ENCODE peak calls at places on chromosomes 11 and 22, in nine cellular contexts. H is colonic mucosa, Y is A549, D is MM.1S, Z is neural progenitor cell, R is tibial artery, V is fibroblast of lung, K is fibroblast of pulmonary artery, C is body of pancreas. S is an unnamed sample.

GRCh38 chr11:16669799-16670415 is 68.5 kb upstream of the C11orf58 start:
- DNase-seq in V (peak), R (no peak), H (no peak), Y (peak), D (no peak), C (no peak), Z (no peak), K (peak), S (no peak)

GRCh38 chr11:83724704-83725114 is 438.5 kb upstream of the CCDC90B start:
- DNase-seq in V (peak), H (no peak), R (no peak), D (no peak), Z (peak), C (peak), K (peak), Y (no peak), S (no peak)

GRCh38 chr22:27815826-27816530 is 14.4 kb upstream of the MN1 start:
- DNase-seq in D (no peak), Y (no peak), V (no peak), H (no peak), Z (no peak), K (no peak), R (no peak), C (no peak), S (no peak)

GRCh38 chr22:37559901-37560681 is at the start of gene CDC42EP1:
- DNase-seq in R (no peak), K (peak), D (no peak), C (peak), V (peak), Z (peak), Y (no peak), H (peak), S (no peak)

GRCh38 chr11:10930961-10931760 is 73.3 kb upstream of the ZBED5 start:
- DNase-seq in Y (peak), Z (peak), C (peak), D (peak), K (peak), R (peak), H (peak), V (peak), S (no peak)

GRCh38 chr22:32545801-32546200 is 71.2 kb downstream of the FBXO7 start:
- DNase-seq in Y (no peak), K (peak), C (no peak), V (peak), R (peak), H (no peak), Z (no peak), D (no peak), S (no peak)

GRCh38 chr11:3877252-3878035 is 22.0 kb downstream of the STIM1 start:
- DNase-seq in D (no peak), Z (peak), C (no peak), V (no peak), H (no peak), K (no peak), Y (no peak), R (no peak), S (no peak)

GRCh38 chr11:73532310-73532709 is 65.6 kb downstream of the FAM168A start:
- DNase-seq in Y (no peak), D (no peak), C (no peak), H (no peak), K (no peak), R (no peak), V (peak), Z (no peak), S (no peak)

GRCh38 chr11:2139691-2140337 is 625 bp upstream of the IGF2 start:
- DNase-seq in D (no peak), R (no peak), C (no peak), Y (no peak), H (no peak), V (no peak), Z (peak), K (no peak), S (no peak)

GRCh38 chr11:61711493-61711892 is 31.3 kb downstream of the DAGLA start:
- DNase-seq in H (no peak), D (no peak), V (no peak), C (no peak), K (no peak), Y (no peak), R (no peak), Z (no peak), S (no peak)

GRCh38 chr11:46391186-46391577 is 394 bp downstream of the CHRM4 start:
- DNase-seq in R (no peak), Y (no peak), C (no peak), V (no peak), D (no peak), H (no peak), K (no peak), Z (no peak), S (no peak)

GRCh38 chr22:19287076-19287724 is 4.3 kb downstream of the CLTCL1 start:
- DNase-seq in H (no peak), K (no peak), D (no peak), V (peak), Y (no peak), Z (peak), R (no peak), C (no peak), S (no peak)

GRCh38 chr22:42964994-42965699 is 49.8 kb downstream of the PACSIN2 start:
- DNase-seq in D (no peak), V (peak), Z (no peak), K (no peak), H (no peak), C (no peak), Y (no peak), R (no peak), S (no peak)

GRCh38 chr11:73387594-73388021 is 11.4 kb downstream of the RELT start:
- DNase-seq in K (no peak), D (no peak), Y (no peak), C (no peak), V (peak), H (no peak), Z (peak), R (no peak), S (no peak)

GRCh38 chr11:107275632-107276031 is 182.0 kb downstream of the CWF19L2 start:
- DNase-seq in R (no peak), Z (no peak), Y (no peak), D (no peak), C (no peak), K (no peak), V (no peak), H (no peak), S (no peak)

GRCh38 chr11:116851631-116852030 is 14.2 kb upstream of the APOA1 start:
- DNase-seq in D (no peak), R (no peak), V (no peak), Z (no peak), Y (no peak), C (no peak), H (no peak), K (peak), S (no peak)

GRCh38 chr11:129503646-129504045 is 128.0 kb downstream of the BARX2 start:
- DNase-seq in R (no peak), Y (no peak), K (no peak), V (no peak), H (no peak), Z (no peak), D (no peak), C (no peak), S (no peak)

GRCh38 chr11:34809191-34810106 is 106.7 kb downstream of the APIP start:
- DNase-seq in V (no peak), Z (no peak), Y (no peak), C (no peak), R (no peak), D (peak), H (no peak), K (peak), S (no peak)

GRCh38 chr22:38569181-38569971 is 607 bp downstream of the DMC1 start:
- DNase-seq in V (no peak), C (no peak), H (no peak), Y (peak), R (no peak), D (no peak), K (no peak), Z (no peak), S (no peak)

GRCh38 chr11:10716122-10716521 is 22.6 kb upstream of the IRAG1 start:
- DNase-seq in R (no peak), Z (no peak), Y (no peak), V (peak), D (no peak), C (no peak), K (peak), H (no peak), S (peak)

GRCh38 chr11:8610532-8611116 is 16.6 kb upstream of the STK33 start:
- DNase-seq in Z (no peak), Y (no peak), H (no peak), V (peak), C (peak), R (no peak), K (peak), D (no peak), S (no peak)

GRCh38 chr11:18736590-18737148 is 10.7 kb upstream of the IGSF22 start:
- DNase-seq in Y (no peak), D (no peak), R (no peak), C (no peak), Z (no peak), K (no peak), V (no peak), H (no peak), S (no peak)

GRCh38 chr11:13308704-13309103 is 31.1 kb downstream of the BMAL1 start:
- DNase-seq in H (no peak), R (no peak), C (no peak), Y (no peak), K (no peak), D (no peak), Z (no peak), V (no peak), S (no peak)

GRCh38 chr11:10502065-10502680 is 38.8 kb downstream of the RNF141 start:
- DNase-seq in Z (no peak), K (no peak), C (no peak), R (no peak), D (no peak), H (no peak), V (no peak), Y (no peak), S (no peak)

GRCh38 chr11:44561275-44561781 is 4.1 kb upstream of the CD82 start:
- DNase-seq in D (no peak), K (no peak), C (no peak), R (no peak), H (no peak), Z (no peak), Y (no peak), V (no peak), S (no peak)

GRCh38 chr11:62575156-62575555 is 1.5 kb upstream of the EEF1G start:
- DNase-seq in Y (no peak), Z (no peak), R (no peak), D (no peak), K (no peak), H (peak), C (peak), V (no peak), S (no peak)

GRCh38 chr11:70002433-70002832 is 75.7 kb upstream of the ANO1 start:
- DNase-seq in H (no peak), Y (no peak), R (no peak), D (no peak), K (no peak), C (no peak), V (no peak), Z (no peak), S (no peak)

GRCh38 chr11:31818874-31819331 is 7.8 kb upstream of the PAX6 start:
- DNase-seq in H (no peak), R (no peak), V (no peak), Z (peak), K (no peak), Y (no peak), C (no peak), D (no peak), S (no peak)

GRCh38 chr11:2549080-2549479 is 104.3 kb downstream of the KCNQ1 start:
- DNase-seq in V (no peak), Y (no peak), R (no peak), Z (no peak), H (no peak), C (peak), D (no peak), K (no peak), S (no peak)

GRCh38 chr11:68003846-68004550 is at the start of gene UNC93B1:
- DNase-seq in D (peak), C (peak), Y (no peak), H (peak), Z (peak), K (peak), V (peak), R (peak), S (no peak)

GRCh38 chr11:87425391-87425790 is 387.7 kb downstream of the TMEM135 start:
- DNase-seq in K (no peak), D (no peak), H (no peak), V (no peak), C (no peak), R (no peak), Z (no peak), Y (no peak), S (no peak)

GRCh38 chr22:23514317-23515038 is 65.6 kb downstream of the IGLL1 start:
- DNase-seq in H (no peak), Z (no peak), K (no peak), V (no peak), R (no peak), C (no peak), D (no peak), Y (no peak), S (no peak)

GRCh38 chr22:33018232-33018864 is 39.8 kb downstream of the SYN3 start:
- DNase-seq in Y (peak), K (peak), H (peak), Z (peak), D (peak), V (peak), R (peak), C (peak), S (no peak)

GRCh38 chr22:46145896-46146295 is 4.4 kb upstream of the PPARA start:
- DNase-seq in H (no peak), Z (no peak), K (no peak), R (no peak), C (no peak), Y (no peak), D (no peak), V (no peak), S (no peak)
- TF ChIP-seq CTCF in H (no peak), Z (no peak), K (no peak), R (no peak), C (no peak), Y (no peak), D (no peak), V (no peak), S (no peak)

GRCh38 chr11:96167233-96167632 is 175.8 kb downstream of the MAML2 start:
- DNase-seq in V (no peak), H (no peak), C (no peak), D (no peak), K (no peak), R (no peak), Y (no peak), Z (peak), S (no peak)
- H3K4me3 ChIP-seq in V (no peak), H (no peak), C (no peak), D (no peak), K (no peak), R (no peak), Y (no peak), Z (no peak), S (no peak)

DNA sequence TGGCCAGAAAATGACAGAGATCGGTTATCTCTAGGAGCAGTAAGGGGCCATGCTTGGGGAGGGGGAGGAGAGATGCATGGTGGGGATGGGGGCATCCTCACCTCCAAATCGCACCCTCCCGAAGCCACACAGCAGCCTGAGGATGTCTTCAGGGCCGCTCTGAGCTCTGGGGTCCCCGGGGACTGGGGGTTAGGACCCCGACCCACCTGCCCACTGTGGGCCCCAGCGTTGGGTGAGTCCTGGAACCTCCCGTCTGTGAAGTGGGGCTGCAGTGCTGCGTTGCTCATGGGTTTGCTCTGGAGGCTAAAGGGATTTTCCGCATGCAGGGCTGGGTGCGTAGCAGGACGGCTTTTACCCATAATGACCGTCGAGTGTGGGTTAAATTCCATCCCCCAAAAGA is 1046.3 kb downstream of the BRD1 start:
- DNase-seq in H (no peak), Z (no peak), D (no peak), Y (no peak), R (no peak), V (no peak), K (no peak), C (no peak), S (no peak)
- TF ChIP-seq CTCF in H (no peak), Z (no peak), D (no peak), Y (no peak), R (no peak), V (no peak), K (no peak), C (no peak), S (no peak)

GRCh38 chr11:59102259-59102765 is 4.7 kb upstream of the FAM111B start:
- DNase-seq in Y (peak), R (peak), H (peak), K (peak), Z (peak), C (peak), V (peak), D (peak), S (no peak)
- H3K4me3 ChIP-seq in Y (peak), R (peak), H (peak), K (peak), Z (peak), C (no peak), V (peak), D (peak), S (peak)

GRCh38 chr11:120632579-120632978 is 121.0 kb downstream of the GRIK4 start:
- DNase-seq in K (no peak), Z (no peak), H (no peak), Y (peak), C (no peak), R (no peak), D (no peak), V (no peak), S (no peak)
- TF ChIP-seq CTCF in K (no peak), Z (peak), H (no peak), Y (no peak), C (no peak), R (no peak), D (peak), V (peak), S (no peak)

S was measured in AG04449.